ENCODE peak calls at places on chromosomes 6 and 20, in eight cellular contexts. I is activated T-cell treated with anti-CD3 and anti-CD28 coated beads, Interleukin-2, amount 50 U/mL, for 1 hour; U is fibroblast of the aortic adventitia; L is kidney tubule cell; G is effector CD8-positive, alpha-beta T cell; P is HEK293T; Z is progenitor cell of endocrine pancreas; J is tibial artery. K is an unnamed sample.

GRCh38 chr6:72031471-72031870 is 145.1 kb downstream of the RIMS1 start:
- DNase-seq in I (no peak), U (no peak), P (no peak), J (no peak), G (no peak), L (no peak), Z (no peak), K (no peak)

GRCh38 chr6:32152414-32153251 is 894 bp upstream of the PRRT1 start:
- DNase-seq in G (no peak), J (no peak), Z (no peak), U (peak; percentile 35), P (peak; percentile 35), I (no peak), L (peak; percentile 31), K (peak; percentile 46)

GRCh38 chr6:25223421-25224052 is 55.6 kb upstream of the CARMIL1 start:
- DNase-seq in J (peak; percentile 60), L (peak; percentile 72), I (peak; percentile 66), P (peak; percentile 60), Z (peak; percentile 32), U (peak; percentile 86), G (peak; percentile 42), K (peak; percentile 80)

GRCh38 chr20:4820833-4821518 is 99.3 kb downstream of the PRND start:
- DNase-seq in G (no peak), Z (no peak), I (no peak), L (peak; percentile 86), U (peak; percentile 90), J (no peak), P (no peak), K (peak; percentile 85)

GRCh38 chr20:15071010-15071808 is 733.8 kb upstream of the FLRT3 start:
- DNase-seq in P (no peak), Z (no peak), L (no peak), G (no peak), I (no peak), J (no peak), U (no peak), K (no peak)

GRCh38 chr6:80767808-80768207 is 661.3 kb downstream of the BCKDHB start:
- DNase-seq in P (no peak), L (peak; percentile 69), Z (no peak), G (no peak), U (peak; percentile 93), I (no peak), J (peak; percentile 87), K (peak; percentile 95)

GRCh38 chr6:130896249-130896648 is 69.0 kb downstream of the SMLR1 start:
- DNase-seq in G (no peak), J (no peak), U (no peak), P (no peak), Z (no peak), L (no peak), I (no peak), K (no peak)

GRCh38 chr20:61099786-61100185 is 152.3 kb upstream of the CDH4 start:
- DNase-seq in J (no peak), G (no peak), L (no peak), I (no peak), P (no peak), U (no peak), Z (no peak), K (no peak)

GRCh38 chr20:3209023-3209945 is at the start of gene ITPA:
- DNase-seq in G (peak; percentile 39), L (peak; percentile 63), I (peak; percentile 67), P (peak; percentile 75), Z (peak; percentile 43), U (peak; percentile 37), J (peak; percentile 32), K (peak; percentile 28)

GRCh38 chr20:50826121-50826520 is 31.3 kb downstream of the BCAS4 start:
- DNase-seq in J (no peak), I (no peak), U (peak; percentile 44), P (no peak), L (no peak), Z (no peak), G (no peak), K (peak; percentile 51)

GRCh38 chr6:12861603-12862002 is 145.0 kb downstream of the PHACTR1 start:
- DNase-seq in L (no peak), G (no peak), I (no peak), U (peak; percentile 1), J (no peak), Z (no peak), P (no peak), K (no peak)

GRCh38 chr6:150878347-150879213 is 13.1 kb downstream of the MTHFD1L start:
- DNase-seq in J (no peak), U (no peak), G (no peak), L (no peak), P (no peak), Z (no peak), I (no peak), K (no peak)

GRCh38 chr20:2741881-2742280 is 49.3 kb downstream of the EBF4 start:
- DNase-seq in Z (no peak), U (no peak), G (no peak), J (no peak), I (no peak), L (no peak), P (no peak), K (no peak)

GRCh38 chr6:125421853-125422252 is 120.1 kb upstream of the HDDC2 start:
- DNase-seq in U (peak; percentile 11), P (peak; percentile 61), I (no peak), G (no peak), L (peak; percentile 58), J (peak; percentile 66), Z (peak; percentile 9), K (peak; percentile 7)

GRCh38 chr20:37559312-37560027 is 31.8 kb upstream of the BLCAP start:
- DNase-seq in G (no peak), L (no peak), U (no peak), P (no peak), Z (no peak), I (no peak), J (no peak), K (no peak)

GRCh38 chr6:170132561-170132991 is 158.3 kb downstream of the DLL1 start:
- DNase-seq in U (no peak), P (no peak), Z (no peak), I (no peak), G (no peak), J (peak; percentile 8), L (no peak), K (no peak)

GRCh38 chr6:170113141-170113540 is 177.7 kb downstream of the DLL1 start:
- DNase-seq in U (no peak), L (no peak), Z (no peak), G (no peak), P (no peak), J (peak; percentile 5), I (no peak), K (no peak)

GRCh38 chr6:2799936-2800527 is 34.8 kb downstream of the WRNIP1 start:
- DNase-seq in U (no peak), Z (no peak), P (no peak), L (peak; percentile 32), J (no peak), I (no peak), G (no peak), K (no peak)

GRCh38 chr6:35260642-35261570 is 1.4 kb downstream of the ZNF76 start:
- DNase-seq in J (no peak), G (no peak), Z (no peak), I (no peak), P (no peak), L (no peak), U (peak; percentile 55), K (peak; percentile 8)

GRCh38 chr6:35084511-35085203 is 56.5 kb downstream of the TCP11 start:
- DNase-seq in L (no peak), P (no peak), G (no peak), I (no peak), J (peak; percentile 14), U (no peak), Z (no peak), K (no peak)

GRCh38 chr20:1375515-1375914 is 17.3 kb downstream of the FKBP1A start:
- DNase-seq in J (no peak), U (peak; percentile 67), G (no peak), P (no peak), L (no peak), I (no peak), Z (no peak), K (peak; percentile 88)

GRCh38 chr6:170522565-170523183 is 30.4 kb downstream of the PSMB1 start:
- DNase-seq in J (no peak), U (peak; percentile 4), I (no peak), P (peak; percentile 53), L (peak; percentile 14), G (no peak), Z (no peak), K (peak; percentile 16)

GRCh38 chr20:47929368-47930115 is 144.3 kb upstream of the SULF2 start:
- DNase-seq in I (no peak), L (peak; percentile 79), J (peak; percentile 48), G (no peak), U (peak; percentile 75), P (no peak), Z (no peak), K (peak; percentile 89)

GRCh38 chr6:136149311-136149710 is 100.8 kb downstream of the MTFR2 start:
- DNase-seq in P (no peak), L (no peak), U (no peak), I (no peak), G (no peak), Z (no peak), J (no peak), K (peak; percentile 43)

GRCh38 chr20:62949887-62950286 is 2.6 kb upstream of the SLC17A9 start:
- DNase-seq in P (no peak), U (no peak), Z (no peak), I (no peak), G (no peak), J (no peak), L (no peak), K (no peak)

GRCh38 chr20:10752206-10752605 is 78.4 kb upstream of the JAG1 start:
- DNase-seq in P (no peak), Z (no peak), L (no peak), U (no peak), I (no peak), J (no peak), G (no peak), K (no peak)

GRCh38 chr6:142481466-142481865 is 179.7 kb downstream of the ADGRG6 start:
- DNase-seq in U (no peak), L (peak; percentile 63), G (no peak), Z (no peak), I (no peak), P (no peak), J (no peak), K (no peak)

GRCh38 chr6:498795-499231 is 107.3 kb downstream of the IRF4 start:
- DNase-seq in G (no peak), I (peak; percentile 37), P (no peak), L (no peak), J (no peak), U (no peak), Z (no peak), K (no peak)

GRCh38 chr20:53738039-53738944 is 144.7 kb upstream of the ZNF217 start:
- DNase-seq in G (no peak), Z (peak; percentile 31), P (peak; percentile 67), I (no peak), U (no peak), L (peak; percentile 93), J (peak; percentile 41), K (peak; percentile 73)

GRCh38 chr20:62761759-62762131 is 34.5 kb upstream of the MRGBP start:
- DNase-seq in I (no peak), L (no peak), G (no peak), Z (no peak), P (no peak), U (no peak), J (no peak), K (no peak)

GRCh38 chr6:88823998-88824397 is 139.4 kb downstream of the RNGTT start:
- DNase-seq in P (no peak), U (peak; percentile 40), G (no peak), J (no peak), L (peak; percentile 66), I (no peak), Z (no peak), K (peak; percentile 57)

GRCh38 chr6:168506460-168506859 is 65.5 kb downstream of the SMOC2 start:
- DNase-seq in G (no peak), Z (no peak), L (no peak), I (no peak), P (no peak), J (no peak), U (no peak), K (no peak)

GRCh38 chr6:166515072-166515810 is 71.2 kb downstream of the RAMACL start:
- DNase-seq in U (peak; percentile 69), I (no peak), G (no peak), J (no peak), L (peak; percentile 90), Z (no peak), P (peak; percentile 37), K (peak; percentile 93)

GRCh38 chr20:11982289-11982957 is 64.7 kb downstream of the BTBD3 start:
- DNase-seq in G (no peak), U (no peak), J (no peak), P (no peak), I (no peak), L (peak; percentile 34), Z (no peak), K (no peak)

K was measured in fibroblast of mammary gland.